ENCODE peak calls at places on chromosome 13, in eight cellular contexts. One of them, this sample, is unnamed. For H3K9me3, the result is how much of the 10 kb centered on the place peaks cover.

GRCh38 chr13:20843177-20843576 is 59.4 kb downstream of the XPO4 start:
- DNase-seq in transverse colon: no peak
- DNase-seq in K562: no peak
- DNase-seq in upper lobe of left lung: no peak
- DNase-seq in breast epithelium: no peak
- DNase-seq in endothelial cell of umbilical vein: peak
- DNase-seq in HCT116: no peak
- DNase-seq in stomach: no peak
- DNase-seq in this sample: no peak

GRCh38 chr13:63184693-63185092 is 1769.0 kb upstream of the PCDH20 start:
- DNase-seq in transverse colon: no peak
- DNase-seq in K562: no peak
- DNase-seq in upper lobe of left lung: no peak
- DNase-seq in breast epithelium: no peak
- DNase-seq in endothelial cell of umbilical vein: no peak
- DNase-seq in HCT116: peak
- DNase-seq in stomach: no peak
- DNase-seq in this sample: no peak

GRCh38 chr13:111944171-111944583 is 122.8 kb upstream of the SOX1 start:
- DNase-seq in transverse colon: no peak
- DNase-seq in K562: no peak
- DNase-seq in upper lobe of left lung: no peak
- DNase-seq in breast epithelium: no peak
- DNase-seq in endothelial cell of umbilical vein: no peak
- DNase-seq in HCT116: no peak
- DNase-seq in stomach: no peak
- DNase-seq in this sample: no peak

GRCh38 chr13:27896726-27897125 is 23.1 kb upstream of the PDX1 start:
- DNase-seq in transverse colon: no peak
- DNase-seq in K562: no peak
- DNase-seq in upper lobe of left lung: no peak
- DNase-seq in breast epithelium: no peak
- DNase-seq in endothelial cell of umbilical vein: no peak
- DNase-seq in HCT116: no peak
- DNase-seq in stomach: no peak
- DNase-seq in this sample: no peak

GRCh38 chr13:30173301-30173605 is 134.1 kb downstream of the KATNAL1 start:
- DNase-seq in transverse colon: no peak
- DNase-seq in K562: no peak
- DNase-seq in upper lobe of left lung: no peak
- DNase-seq in breast epithelium: no peak
- DNase-seq in endothelial cell of umbilical vein: no peak
- DNase-seq in HCT116: no peak
- DNase-seq in stomach: no peak
- DNase-seq in this sample: no peak

GRCh38 chr13:26601669-26602068 is 44.2 kb downstream of the WASF3 start:
- DNase-seq in transverse colon: no peak
- DNase-seq in K562: peak
- DNase-seq in upper lobe of left lung: no peak
- DNase-seq in breast epithelium: no peak
- DNase-seq in endothelial cell of umbilical vein: peak
- DNase-seq in HCT116: no peak
- DNase-seq in stomach: no peak
- DNase-seq in this sample: no peak

GRCh38 chr13:33727356-33728083 is 90.4 kb upstream of the RFC3 start:
- DNase-seq in transverse colon: no peak
- DNase-seq in K562: no peak
- DNase-seq in upper lobe of left lung: no peak
- DNase-seq in breast epithelium: no peak
- DNase-seq in endothelial cell of umbilical vein: no peak
- DNase-seq in HCT116: no peak
- DNase-seq in stomach: no peak
- DNase-seq in this sample: no peak

GRCh38 chr13:48993150-48993549 is 17.4 kb downstream of the FNDC3A start:
- DNase-seq in transverse colon: no peak
- DNase-seq in K562: no peak
- DNase-seq in upper lobe of left lung: no peak
- DNase-seq in breast epithelium: no peak
- DNase-seq in endothelial cell of umbilical vein: no peak
- DNase-seq in HCT116: no peak
- DNase-seq in stomach: no peak
- DNase-seq in this sample: no peak

GRCh38 chr13:45361596-45362206 is 20.7 kb upstream of the TPT1 start:
- DNase-seq in transverse colon: no peak
- DNase-seq in K562: peak
- DNase-seq in upper lobe of left lung: no peak
- DNase-seq in breast epithelium: no peak
- DNase-seq in endothelial cell of umbilical vein: no peak
- DNase-seq in HCT116: peak
- DNase-seq in stomach: no peak
- DNase-seq in this sample: no peak

GRCh38 chr13:107563099-107563925 is 652.0 kb downstream of the LIG4 start:
- DNase-seq in transverse colon: no peak
- DNase-seq in K562: no peak
- DNase-seq in upper lobe of left lung: no peak
- DNase-seq in breast epithelium: no peak
- DNase-seq in endothelial cell of umbilical vein: peak
- DNase-seq in HCT116: no peak
- DNase-seq in stomach: no peak
- DNase-seq in this sample: no peak

GRCh38 chr13:25987987-25988386 is 63.8 kb downstream of the SHISA2 start:
- DNase-seq in transverse colon: no peak
- DNase-seq in K562: no peak
- DNase-seq in upper lobe of left lung: no peak
- DNase-seq in breast epithelium: no peak
- DNase-seq in endothelial cell of umbilical vein: no peak
- DNase-seq in HCT116: no peak
- DNase-seq in stomach: no peak
- DNase-seq in this sample: no peak

DNA sequence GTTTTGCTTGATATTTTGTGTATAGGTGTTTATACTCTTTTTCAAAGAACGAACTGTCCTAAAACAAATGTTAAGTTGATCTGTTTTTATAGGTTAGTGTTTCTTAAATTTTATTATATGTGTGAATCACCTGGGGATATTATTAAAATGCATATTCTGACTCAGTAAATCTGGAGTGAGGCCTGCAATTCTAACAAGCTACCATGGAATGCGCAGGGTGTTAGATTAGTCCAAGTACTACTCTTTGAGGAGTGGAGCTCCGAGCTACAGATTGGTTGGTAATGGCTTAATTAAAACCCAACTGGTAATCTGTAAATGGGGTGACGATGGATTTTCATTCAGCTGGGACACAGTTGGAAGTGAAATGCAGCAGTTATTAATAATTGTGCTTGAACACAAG is 214.1 kb upstream of the UFM1 start:
- DNase-seq in transverse colon: no peak
- DNase-seq in K562: no peak
- DNase-seq in upper lobe of left lung: no peak
- DNase-seq in breast epithelium: no peak
- DNase-seq in endothelial cell of umbilical vein: no peak
- DNase-seq in HCT116: no peak
- DNase-seq in stomach: no peak
- DNase-seq in this sample: no peak
- H3K9me3 ChIP-seq in transverse colon: under half
- H3K9me3 ChIP-seq in K562: under half
- H3K9me3 ChIP-seq in upper lobe of left lung: under half
- H3K9me3 ChIP-seq in breast epithelium: under half
- H3K9me3 ChIP-seq in endothelial cell of umbilical vein: under half
- H3K9me3 ChIP-seq in HCT116: under half
- H3K9me3 ChIP-seq in stomach: under half
- H3K9me3 ChIP-seq in this sample: under half

GRCh38 chr13:99687728-99688397 is 186.6 kb downstream of the TM9SF2 start:
- DNase-seq in transverse colon: no peak
- DNase-seq in K562: no peak
- DNase-seq in upper lobe of left lung: no peak
- DNase-seq in breast epithelium: no peak
- DNase-seq in endothelial cell of umbilical vein: no peak
- DNase-seq in HCT116: no peak
- DNase-seq in stomach: no peak
- DNase-seq in this sample: no peak

GRCh38 chr13:99686157-99686572 is 184.9 kb downstream of the TM9SF2 start:
- DNase-seq in transverse colon: peak
- DNase-seq in K562: peak
- DNase-seq in upper lobe of left lung: no peak
- DNase-seq in breast epithelium: no peak
- DNase-seq in endothelial cell of umbilical vein: no peak
- DNase-seq in HCT116: no peak
- DNase-seq in stomach: no peak
- DNase-seq in this sample: no peak

GRCh38 chr13:99688776-99689175 is 187.5 kb downstream of the TM9SF2 start:
- DNase-seq in transverse colon: no peak
- DNase-seq in K562: no peak
- DNase-seq in upper lobe of left lung: no peak
- DNase-seq in breast epithelium: no peak
- DNase-seq in endothelial cell of umbilical vein: no peak
- DNase-seq in HCT116: no peak
- DNase-seq in stomach: no peak
- DNase-seq in this sample: no peak

GRCh38 chr13:99689955-99690354 is 188.7 kb downstream of the TM9SF2 start:
- DNase-seq in transverse colon: no peak
- DNase-seq in K562: no peak
- DNase-seq in upper lobe of left lung: no peak
- DNase-seq in breast epithelium: no peak
- DNase-seq in endothelial cell of umbilical vein: no peak
- DNase-seq in HCT116: no peak
- DNase-seq in stomach: no peak
- DNase-seq in this sample: no peak

GRCh38 chr13:99686944-99687382 is 185.7 kb downstream of the TM9SF2 start:
- DNase-seq in transverse colon: peak
- DNase-seq in K562: peak
- DNase-seq in upper lobe of left lung: no peak
- DNase-seq in breast epithelium: no peak
- DNase-seq in endothelial cell of umbilical vein: no peak
- DNase-seq in HCT116: no peak
- DNase-seq in stomach: no peak
- DNase-seq in this sample: no peak
- TF ChIP-seq POLR2AphosphoS5 in transverse colon: no peak
- TF ChIP-seq POLR2AphosphoS5 in K562: peak
- TF ChIP-seq POLR2AphosphoS5 in upper lobe of left lung: no peak
- TF ChIP-seq POLR2AphosphoS5 in breast epithelium: no peak
- TF ChIP-seq POLR2AphosphoS5 in endothelial cell of umbilical vein: no peak
- TF ChIP-seq POLR2AphosphoS5 in HCT116: no peak
- TF ChIP-seq POLR2AphosphoS5 in stomach: no peak
- TF ChIP-seq POLR2AphosphoS5 in this sample: no peak

GRCh38 chr13:19586904-19587634 is 25.7 kb upstream of the TPTE2 start:
- DNase-seq in transverse colon: peak
- DNase-seq in K562: peak
- DNase-seq in upper lobe of left lung: peak
- DNase-seq in breast epithelium: no peak
- DNase-seq in endothelial cell of umbilical vein: no peak
- DNase-seq in HCT116: no peak
- DNase-seq in stomach: peak
- DNase-seq in this sample: no peak
- H3K9me3 ChIP-seq in transverse colon: under half
- H3K9me3 ChIP-seq in K562: under half
- H3K9me3 ChIP-seq in upper lobe of left lung: under half
- H3K9me3 ChIP-seq in breast epithelium: under half
- H3K9me3 ChIP-seq in endothelial cell of umbilical vein: under half
- H3K9me3 ChIP-seq in HCT116: under half
- H3K9me3 ChIP-seq in stomach: under half
- H3K9me3 ChIP-seq in this sample: under half

DNA sequence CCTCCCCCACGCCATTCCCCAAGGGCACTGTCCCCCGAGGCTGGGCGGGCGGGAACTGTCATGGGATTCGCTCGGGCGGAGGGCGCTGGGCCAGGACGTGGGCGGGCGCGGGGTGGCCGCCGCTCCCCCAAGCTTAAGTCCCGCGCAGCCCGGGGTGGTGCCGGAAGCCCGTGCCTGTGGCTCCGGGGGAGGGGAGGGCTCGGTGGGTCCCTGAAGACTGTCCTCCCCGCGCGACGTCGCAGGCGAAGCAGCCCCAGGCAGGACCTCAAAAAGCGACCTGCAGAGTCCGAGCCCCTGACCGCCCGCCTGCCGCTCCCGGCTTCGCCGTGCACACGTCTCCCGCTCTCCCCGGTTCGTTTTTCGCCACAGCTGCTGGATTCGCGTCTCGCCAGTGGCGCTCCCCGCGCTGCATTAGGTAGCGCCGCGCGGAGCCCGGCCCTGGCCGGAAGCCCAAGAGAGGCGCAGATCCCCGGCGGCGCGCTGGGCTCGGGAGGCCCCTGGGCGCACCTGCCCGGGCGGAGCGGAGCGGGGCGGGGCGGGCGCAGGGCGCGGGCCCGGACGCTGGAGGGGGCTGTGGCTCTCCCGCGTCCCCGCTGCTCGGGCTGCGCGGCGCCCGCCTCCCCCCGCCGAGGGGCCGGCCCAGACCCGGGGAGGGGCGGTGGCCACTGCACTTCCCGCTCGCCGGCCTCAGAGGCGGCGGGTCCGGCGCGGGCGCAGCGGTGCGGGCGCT is at the start of gene FARP1:
- DNase-seq in transverse colon: peak
- DNase-seq in K562: peak
- DNase-seq in upper lobe of left lung: peak
- DNase-seq in breast epithelium: peak
- DNase-seq in endothelial cell of umbilical vein: peak
- DNase-seq in HCT116: peak
- DNase-seq in stomach: peak
- DNase-seq in this sample: peak
- TF ChIP-seq POLR2AphosphoS5 in transverse colon: no peak
- TF ChIP-seq POLR2AphosphoS5 in K562: no peak
- TF ChIP-seq POLR2AphosphoS5 in upper lobe of left lung: no peak
- TF ChIP-seq POLR2AphosphoS5 in breast epithelium: no peak
- TF ChIP-seq POLR2AphosphoS5 in endothelial cell of umbilical vein: peak
- TF ChIP-seq POLR2AphosphoS5 in HCT116: peak
- TF ChIP-seq POLR2AphosphoS5 in stomach: peak
- TF ChIP-seq POLR2AphosphoS5 in this sample: no peak

GRCh38 chr13:80883545-80883944 is 542.6 kb upstream of the SPRY2 start:
- DNase-seq in transverse colon: no peak
- DNase-seq in K562: no peak
- DNase-seq in upper lobe of left lung: no peak
- DNase-seq in breast epithelium: no peak
- DNase-seq in endothelial cell of umbilical vein: no peak
- DNase-seq in HCT116: no peak
- DNase-seq in stomach: no peak
- DNase-seq in this sample: no peak
- H3K9me3 ChIP-seq in transverse colon: under half
- H3K9me3 ChIP-seq in K562: under half
- H3K9me3 ChIP-seq in upper lobe of left lung: under half
- H3K9me3 ChIP-seq in breast epithelium: under half
- H3K9me3 ChIP-seq in endothelial cell of umbilical vein: under half
- H3K9me3 ChIP-seq in HCT116: under half
- H3K9me3 ChIP-seq in stomach: under half
- H3K9me3 ChIP-seq in this sample: under half

GRCh38 chr13:46562581-46562980 is 9.6 kb downstream of the LRCH1 start:
- DNase-seq in transverse colon: no peak
- DNase-seq in K562: no peak
- DNase-seq in upper lobe of left lung: no peak
- DNase-seq in breast epithelium: no peak
- DNase-seq in endothelial cell of umbilical vein: no peak
- DNase-seq in HCT116: no peak
- DNase-seq in stomach: no peak
- DNase-seq in this sample: no peak
- TF ChIP-seq POLR2AphosphoS5 in transverse colon: no peak
- TF ChIP-seq POLR2AphosphoS5 in K562: no peak
- TF ChIP-seq POLR2AphosphoS5 in upper lobe of left lung: no peak
- TF ChIP-seq POLR2AphosphoS5 in breast epithelium: no peak
- TF ChIP-seq POLR2AphosphoS5 in endothelial cell of umbilical vein: no peak
- TF ChIP-seq POLR2AphosphoS5 in HCT116: no peak
- TF ChIP-seq POLR2AphosphoS5 in stomach: no peak
- TF ChIP-seq POLR2AphosphoS5 in this sample: no peak